ENCODE peak calls at places on chromosomes 16 and 17, in nine cellular contexts. O, F, K, T, U, Q, I, P and X are unnamed samples.

GRCh38 chr17:32831627-32832243 is 45.2 kb downstream of the MYO1D start:
- DNase-seq in O (no peak), F (no peak), K (no peak), T (no peak), U (no peak), Q (no peak), I (no peak), P (no peak), X (no peak)

GRCh38 chr16:31130899-31131298 is 4.6 kb downstream of the PRSS8 start:
- DNase-seq in O (no peak), F (no peak), K (no peak), T (no peak), U (no peak), Q (no peak), I (peak; percentile 96), P (no peak), X (no peak)

GRCh38 chr16:55062446-55062845 is 131.8 kb downstream of the IRX5 start:
- DNase-seq in O (no peak), F (no peak), K (no peak), T (no peak), U (no peak), Q (no peak), I (no peak), P (no peak), X (no peak)

GRCh38 chr16:49095539-49095938 is 186.1 kb downstream of the CBLN1 start:
- DNase-seq in O (no peak), F (no peak), K (no peak), T (no peak), U (no peak), Q (no peak), I (no peak), P (no peak), X (no peak)

GRCh38 chr17:969767-970387 is 9.7 kb downstream of the NXN start:
- DNase-seq in O (no peak), F (no peak), K (no peak), T (peak; percentile 43), U (peak; percentile 66), Q (no peak), I (peak; percentile 1), P (peak; percentile 89), X (no peak)

GRCh38 chr16:79912592-79913310 is 312.2 kb upstream of the MAF start:
- DNase-seq in O (no peak), F (no peak), K (no peak), T (no peak), U (no peak), Q (no peak), I (no peak), P (no peak), X (no peak)

GRCh38 chr16:22216191-22216831 is 10.2 kb downstream of the EEF2K start:
- DNase-seq in O (no peak), F (no peak), K (no peak), T (no peak), U (no peak), Q (no peak), I (no peak), P (no peak), X (no peak)

GRCh38 chr16:47939690-47940089 is 216.1 kb downstream of the ABCC12 start:
- DNase-seq in O (no peak), F (no peak), K (no peak), T (no peak), U (no peak), Q (no peak), I (no peak), P (no peak), X (no peak)

GRCh38 chr17:750431-751037 is 1.5 kb downstream of the GEMIN4 start:
- DNase-seq in O (no peak), F (no peak), K (no peak), T (no peak), U (no peak), Q (no peak), I (no peak), P (no peak), X (no peak)

GRCh38 chr16:15583526-15583925 is 59.4 kb downstream of the MARF1 start:
- DNase-seq in O (no peak), F (no peak), K (no peak), T (no peak), U (no peak), Q (no peak), I (no peak), P (no peak), X (no peak)

DNA sequence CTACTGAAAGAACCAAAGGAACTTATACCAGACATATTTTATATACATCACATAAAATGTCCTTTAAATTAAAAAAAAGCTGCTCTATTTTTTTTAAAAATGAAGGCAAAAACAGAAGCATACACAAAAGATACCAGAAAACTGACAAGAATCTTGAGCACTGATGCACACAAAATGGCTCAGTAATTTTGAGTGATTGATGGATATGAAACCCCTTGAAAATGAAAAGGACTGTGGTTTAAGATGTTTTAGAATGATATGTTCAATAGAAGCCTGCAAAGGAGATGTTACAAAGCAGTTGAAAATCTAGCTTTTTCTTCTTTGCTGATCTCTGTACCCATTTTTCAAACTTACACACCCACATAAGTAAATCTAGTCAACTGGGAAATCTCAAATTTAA is 2.7 kb downstream of the C16orf87 start:
- DNase-seq in O (no peak), F (no peak), K (no peak), T (no peak), U (no peak), Q (no peak), I (no peak), P (no peak), X (no peak)
- H3K4me1 ChIP-seq in O (peaks cover 3% of the 10 kb centered on the region), F (no peaks in the 10 kb centered on the region), K (peaks cover 47% of the 10 kb centered on the region), T (no peaks in the 10 kb centered on the region), U (peaks cover 3% of the 10 kb centered on the region), Q (peaks cover 12% of the 10 kb centered on the region), I (no peaks in the 10 kb centered on the region), P (no peaks in the 10 kb centered on the region), X (peaks cover 25% of the 10 kb centered on the region)

DNA sequence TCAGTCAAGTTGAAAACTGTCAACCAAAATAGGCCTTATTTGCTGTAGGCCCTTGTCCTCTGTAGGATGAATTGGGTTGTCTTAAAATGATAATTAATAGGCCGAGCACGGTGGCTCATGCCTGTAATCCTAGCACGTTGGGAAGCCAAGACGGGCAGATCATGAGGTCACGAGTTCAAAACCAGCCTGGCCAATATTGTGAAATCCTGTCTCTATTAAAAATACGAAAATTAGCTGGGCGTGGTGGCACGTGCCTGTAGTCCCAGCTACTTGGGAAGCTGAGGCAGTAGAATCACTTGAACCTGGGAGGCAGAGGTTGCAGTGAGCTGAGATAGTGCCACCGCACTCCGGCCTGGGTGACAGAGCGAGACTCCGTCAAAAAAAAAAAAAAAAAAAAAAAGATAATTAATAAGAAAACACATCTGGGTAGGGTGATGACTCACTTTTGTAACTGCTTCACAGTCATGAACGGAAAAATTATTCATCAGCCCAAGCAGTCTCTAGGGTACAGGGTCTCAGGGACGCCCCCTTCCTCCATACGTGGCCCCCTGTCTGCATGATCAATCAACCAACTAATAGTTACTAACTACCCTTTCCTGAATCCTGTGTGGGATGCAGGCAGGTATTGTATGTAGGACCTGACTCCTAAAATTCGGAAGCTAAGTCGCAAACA is 137.0 kb upstream of the RCVRN start:
- DNase-seq in O (no peak), F (no peak), K (no peak), T (no peak), U (no peak), Q (no peak), I (no peak), P (no peak), X (no peak)
- H3K27ac ChIP-seq in O (peak overlapping the region; percentile 52), F (no peak overlapping the region), K (no peak overlapping the region), T (peak overlapping the region; percentile 27), U (no peak overlapping the region), Q (peak overlapping the region; percentile 85), I (no peak overlapping the region), P (no peak overlapping the region), X (no peak overlapping the region)

GRCh38 chr17:57385975-57386374 is 129.7 kb downstream of the MSI2 start:
- DNase-seq in O (no peak), F (no peak), K (no peak), T (no peak), U (no peak), Q (no peak), I (no peak), P (no peak), X (no peak)

GRCh38 chr17:57387575-57387974 is 131.3 kb downstream of the MSI2 start:
- DNase-seq in O (no peak), F (no peak), K (no peak), T (no peak), U (no peak), Q (no peak), I (no peak), P (no peak), X (no peak)

GRCh38 chr17:57380055-57380356 is 123.7 kb downstream of the MSI2 start:
- DNase-seq in O (no peak), F (no peak), K (no peak), T (no peak), U (no peak), Q (no peak), I (no peak), P (no peak), X (no peak)

GRCh38 chr17:57388326-57388725 is 132.0 kb downstream of the MSI2 start:
- DNase-seq in O (no peak), F (no peak), K (no peak), T (no peak), U (no peak), Q (no peak), I (no peak), P (no peak), X (no peak)

DNA sequence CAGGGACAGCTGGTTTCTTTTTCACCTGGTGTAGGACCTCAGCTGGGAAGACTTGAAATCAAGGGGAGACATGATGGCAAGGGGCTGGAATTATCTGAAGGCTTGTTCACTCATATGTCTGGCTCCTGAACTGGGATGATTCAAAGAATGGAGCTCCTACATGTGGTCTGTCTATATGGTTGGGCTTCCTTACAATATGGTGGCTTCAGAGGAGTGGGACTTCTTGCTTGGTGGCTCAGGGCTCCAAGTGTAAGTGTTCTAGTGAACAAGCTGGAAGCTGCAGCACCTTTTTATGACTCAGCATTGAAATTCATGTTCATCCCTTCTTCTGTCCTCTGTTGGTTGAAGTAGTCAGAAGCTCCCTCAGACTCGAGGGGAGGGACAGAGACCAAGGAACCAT is 127.9 kb downstream of the MSI2 start:
- DNase-seq in O (no peak), F (no peak), K (no peak), T (no peak), U (no peak), Q (no peak), I (no peak), P (no peak), X (no peak)
- H3K9me3 ChIP-seq in O (no peaks in the 10 kb centered on the region), F (no peaks in the 10 kb centered on the region), K (peaks cover 3% of the 10 kb centered on the region), T (no peaks in the 10 kb centered on the region), U (peaks cover 12% of the 10 kb centered on the region), Q (peaks cover 5% of the 10 kb centered on the region), I (no peaks in the 10 kb centered on the region), P (no peaks in the 10 kb centered on the region), X (no peaks in the 10 kb centered on the region)

DNA sequence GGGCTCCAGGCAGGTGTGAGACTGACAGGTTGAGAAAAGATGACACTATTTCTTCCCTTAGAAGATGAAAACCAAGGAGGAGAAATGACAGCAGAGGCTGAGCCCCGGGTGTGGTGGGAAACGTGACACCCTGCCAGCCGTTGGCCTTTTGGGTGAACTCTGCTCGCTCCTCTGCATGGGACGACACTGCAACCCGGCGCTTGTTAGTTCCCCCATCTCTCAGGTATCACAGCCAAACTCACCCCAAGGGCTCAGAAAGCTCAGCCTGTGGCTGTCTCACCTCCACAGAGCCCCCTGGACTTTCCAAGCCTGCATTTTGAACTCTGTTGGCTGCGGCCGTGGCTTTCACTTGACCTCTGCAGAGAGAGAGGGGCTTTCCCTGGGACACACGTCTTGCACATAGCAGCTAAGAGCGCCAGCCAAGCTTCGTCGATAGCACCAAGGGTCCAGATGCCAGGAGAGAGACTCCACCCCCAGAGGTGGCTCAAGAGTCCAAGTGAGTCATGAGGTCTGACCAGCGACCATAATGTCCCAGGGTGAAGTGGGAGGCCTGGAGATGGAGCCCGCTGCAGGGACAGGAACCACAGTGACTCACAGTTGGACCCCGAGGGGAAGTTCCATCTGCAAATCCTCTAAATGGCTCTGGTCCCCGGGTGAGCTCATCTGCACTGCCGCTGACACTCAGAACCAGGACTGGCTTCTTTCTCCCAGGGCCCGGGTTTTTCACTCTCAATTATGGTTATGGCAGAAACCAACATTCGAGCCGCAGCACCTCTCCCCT is 301.9 kb downstream of the SOX9 start:
- DNase-seq in O (peak; percentile 29), F (no peak), K (peak; percentile 32), T (no peak), U (peak; percentile 95), Q (peak; percentile 36), I (peak; percentile 49), P (peak; percentile 70), X (peak; percentile 21)
- H3K4me1 ChIP-seq in O (peaks cover 7% of the 10 kb centered on the region), F (no peaks in the 10 kb centered on the region), K (peaks cover 13% of the 10 kb centered on the region), T (no peaks in the 10 kb centered on the region), U (peaks cover 59% of the 10 kb centered on the region), Q (no peaks in the 10 kb centered on the region), I (peaks cover 23% of the 10 kb centered on the region), P (no peaks in the 10 kb centered on the region), X (no peaks in the 10 kb centered on the region)